ENCODE peak calls at places on chromosomes 3 and 15, in six cellular contexts. I, Y, F, W, M and V are unnamed samples.

GRCh38 chr3:155391104-155391503 is 97.6 kb upstream of the STRIT1 start:
- DNase-seq in F (no peak), M (no peak), W (no peak), I (no peak), Y (peak; percentile 93), V (no peak)

GRCh38 chr15:94322141-94322540 is 90.8 kb downstream of the MCTP2 start:
- DNase-seq in I (no peak), W (no peak), F (no peak), M (no peak), Y (peak; percentile 53), V (no peak)

GRCh38 chr15:100758554-100758953 is 121.1 kb upstream of the ALDH1A3 start:
- DNase-seq in F (no peak), W (no peak), Y (no peak), M (no peak), I (no peak), V (no peak)

GRCh38 chr15:76904461-76905012 is 603 bp downstream of the SCAPER start:
- DNase-seq in M (peak; percentile 2), I (no peak), F (peak; percentile 20), Y (peak; percentile 49), W (no peak), V (peak; percentile 36)

GRCh38 chr3:55406666-55407425 is 80.3 kb downstream of the WNT5A start:
- DNase-seq in I (no peak), F (no peak), Y (peak; percentile 72), M (no peak), W (no peak), V (no peak)

GRCh38 chr3:196947136-196947859 is 5.0 kb upstream of the NCBP2 start:
- DNase-seq in F (no peak), W (no peak), I (no peak), Y (peak; percentile 39), M (no peak), V (no peak)

GRCh38 chr3:184965639-184966430 is 153.9 kb downstream of the VPS8 start:
- DNase-seq in F (no peak), Y (no peak), W (no peak), M (no peak), I (no peak), V (no peak)

GRCh38 chr3:161913786-161914389 is 417.3 kb downstream of the OTOL1 start:
- DNase-seq in W (no peak), I (no peak), F (no peak), Y (peak; percentile 71), M (no peak), V (no peak)

GRCh38 chr15:71999807-72000206 is 118.1 kb downstream of the MYO9A start:
- DNase-seq in I (no peak), Y (no peak), W (no peak), F (no peak), M (no peak), V (no peak)

GRCh38 chr3:68973635-68974034 is 39.8 kb downstream of the EOGT start:
- DNase-seq in Y (peak; percentile 24), F (no peak), M (no peak), I (no peak), W (no peak), V (no peak)

GRCh38 chr3:142646020-142646783 is 50.0 kb downstream of the PLS1 start:
- DNase-seq in F (no peak), Y (no peak), W (no peak), I (no peak), M (no peak), V (no peak)

GRCh38 chr3:50411229-50411628 is 51.9 kb upstream of the TMEM115 start:
- DNase-seq in I (no peak), M (no peak), W (no peak), Y (no peak), F (no peak), V (no peak)

GRCh38 chr3:53187430-53187829 is 26.4 kb downstream of the PRKCD start:
- DNase-seq in Y (no peak), I (no peak), W (no peak), F (no peak), M (no peak), V (no peak)

GRCh38 chr3:129794319-129795201 is 99.0 kb downstream of the TMCC1 start:
- DNase-seq in F (peak; percentile 17), I (peak; percentile 87), W (no peak), M (peak; percentile 52), Y (peak; percentile 53), V (peak; percentile 90)

GRCh38 chr3:99863002-99863401 is 45.3 kb downstream of the CMSS1 start:
- DNase-seq in M (no peak), F (no peak), W (no peak), I (no peak), Y (no peak), V (no peak)
- H3K4me1 ChIP-seq in M (no peaks in the 10 kb centered on the region), F (peaks cover 9% of the 10 kb centered on the region), W (peaks cover 3% of the 10 kb centered on the region), I (peaks cover 50% of the 10 kb centered on the region), Y (peaks cover 88% of the 10 kb centered on the region), V (no peaks in the 10 kb centered on the region)

DNA sequence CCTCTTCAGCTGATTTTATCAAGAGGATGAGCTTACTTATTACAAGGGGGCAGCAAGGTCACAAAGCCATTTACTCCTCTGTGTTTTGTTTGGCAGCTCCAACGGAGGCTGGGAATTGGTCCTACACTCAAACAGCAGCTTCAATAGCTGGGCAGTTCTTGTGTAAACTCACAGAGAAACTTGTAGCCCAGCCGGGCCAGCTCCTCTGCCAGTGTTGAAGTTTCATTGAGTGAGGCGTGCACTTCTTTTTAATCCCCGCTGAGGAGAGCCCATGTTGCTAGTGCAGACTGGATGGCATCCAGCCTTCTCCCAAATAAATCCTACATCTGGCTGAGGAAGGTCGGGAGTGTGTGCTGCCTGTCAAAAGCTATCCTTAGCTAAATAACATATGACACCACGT is 59.5 kb downstream of the BFSP2 start:
- DNase-seq in Y (peak; percentile 13), F (peak; percentile 32), I (no peak), M (no peak), W (peak; percentile 57), V (peak; percentile 79)
- H3K4me1 ChIP-seq in Y (no peaks in the 10 kb centered on the region), F (no peaks in the 10 kb centered on the region), I (peaks cover 3% of the 10 kb centered on the region), M (no peaks in the 10 kb centered on the region), W (no peaks in the 10 kb centered on the region), V (peaks cover 41% of the 10 kb centered on the region)

DNA sequence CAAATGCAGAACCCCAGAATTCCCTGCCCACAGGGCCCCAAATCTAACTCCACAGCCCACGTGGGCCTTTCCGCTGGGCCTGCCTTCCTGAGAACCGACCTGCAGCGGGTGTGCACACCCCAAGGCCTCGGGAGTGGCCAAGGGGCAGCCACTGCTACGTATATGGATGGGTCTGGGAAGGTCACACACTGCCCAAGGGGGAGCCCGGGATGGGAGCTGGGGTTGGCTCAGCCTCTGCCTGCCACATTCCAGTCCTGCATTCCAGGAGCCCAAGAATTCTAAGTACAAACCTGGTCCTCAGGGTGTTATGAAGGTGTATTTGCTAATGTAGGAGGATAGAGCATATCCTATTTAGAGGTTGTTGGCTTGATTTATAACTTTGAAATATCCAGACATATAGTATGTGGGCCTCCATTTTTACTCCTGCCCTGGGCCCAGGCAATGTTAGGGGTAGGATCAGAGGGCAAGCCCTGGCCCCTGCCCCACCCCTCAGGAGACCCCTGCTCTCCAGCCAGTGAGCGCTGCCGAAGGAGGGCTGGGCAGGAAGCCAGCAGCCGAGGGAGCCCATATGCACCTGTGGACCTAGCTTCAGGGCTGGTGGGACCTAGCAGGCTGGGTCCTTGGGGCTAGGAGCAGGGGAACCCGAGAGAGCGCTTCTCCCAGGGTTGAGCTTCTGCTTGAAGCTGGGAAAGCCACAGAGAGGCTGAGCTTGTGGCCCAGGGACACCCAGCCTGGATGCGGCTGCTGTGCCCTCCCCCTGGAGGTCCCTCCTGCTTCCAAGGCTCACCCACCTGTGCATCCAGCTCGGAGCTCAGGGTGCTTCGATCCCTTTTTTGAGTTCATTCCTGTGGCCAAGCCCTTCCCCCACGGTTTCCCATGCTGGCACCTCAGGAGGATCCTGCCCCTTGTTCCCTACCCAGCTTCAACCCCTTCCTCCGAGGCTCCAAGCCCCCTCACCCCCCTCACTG is 20.8 kb upstream of the CYP11A1 start:
- DNase-seq in I (no peak), M (no peak), F (no peak), W (no peak), Y (no peak), V (no peak)
- H3K4me1 ChIP-seq in I (no peaks in the 10 kb centered on the region), M (no peaks in the 10 kb centered on the region), F (no peaks in the 10 kb centered on the region), W (no peaks in the 10 kb centered on the region), Y (peaks cover 37% of the 10 kb centered on the region), V (peaks cover 3% of the 10 kb centered on the region)

DNA sequence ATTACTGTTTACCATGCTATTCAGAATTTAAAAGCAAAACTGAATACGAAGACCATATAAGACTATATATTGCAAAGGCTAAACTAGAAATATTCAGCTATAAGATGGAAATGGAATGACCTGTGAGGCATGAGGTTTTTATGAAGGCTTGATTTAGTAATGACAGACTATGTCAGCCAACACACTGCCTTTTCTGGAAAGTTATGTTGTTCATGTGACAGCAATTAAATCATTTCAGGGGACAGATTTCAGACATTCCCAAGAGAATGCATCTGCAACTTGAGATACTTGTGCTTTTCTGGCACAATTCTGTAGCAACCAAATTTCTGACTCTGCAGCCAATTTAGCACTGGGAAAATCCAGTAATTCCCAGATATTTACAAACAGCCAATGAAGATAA is 8.6 kb upstream of the GATM start:
- DNase-seq in M (no peak), F (no peak), I (no peak), Y (no peak), W (no peak), V (no peak)
- H3K4me1 ChIP-seq in M (no peaks in the 10 kb centered on the region), F (peaks cover 6% of the 10 kb centered on the region), I (peaks cover 13% of the 10 kb centered on the region), Y (no peaks in the 10 kb centered on the region), W (no peaks in the 10 kb centered on the region), V (peaks cover 24% of the 10 kb centered on the region)

GRCh38 chr15:63157066-63157890 is at the start of gene RPS27L:
- DNase-seq in F (peak; percentile 92), W (peak; percentile 88), M (peak; percentile 70), Y (peak; percentile 94), I (peak; percentile 92), V (peak; percentile 94)
- H3K4me1 ChIP-seq in F (no peaks in the 10 kb centered on the region), W (no peaks in the 10 kb centered on the region), M (no peaks in the 10 kb centered on the region), Y (peaks cover 20% of the 10 kb centered on the region), I (peaks cover 4% of the 10 kb centered on the region), V (peaks cover 8% of the 10 kb centered on the region)

GRCh38 chr15:66704783-66705113 is 2.7 kb downstream of the SMAD6 start:
- DNase-seq in F (no peak), Y (peak; percentile 47), I (no peak), W (no peak), M (no peak), V (peak; percentile 57)

GRCh38 chr15:66706840-66707239 is 4.8 kb downstream of the SMAD6 start:
- DNase-seq in M (no peak), Y (no peak), F (no peak), I (no peak), W (no peak), V (no peak)

GRCh38 chr15:66707310-66708160 is 5.5 kb downstream of the SMAD6 start:
- DNase-seq in I (no peak), M (no peak), F (peak; percentile 39), Y (peak; percentile 78), W (no peak), V (peak; percentile 75)

GRCh38 chr15:66705277-66705927 is 3.4 kb downstream of the SMAD6 start:
- DNase-seq in M (no peak), I (no peak), Y (no peak), F (no peak), W (no peak), V (no peak)

DNA sequence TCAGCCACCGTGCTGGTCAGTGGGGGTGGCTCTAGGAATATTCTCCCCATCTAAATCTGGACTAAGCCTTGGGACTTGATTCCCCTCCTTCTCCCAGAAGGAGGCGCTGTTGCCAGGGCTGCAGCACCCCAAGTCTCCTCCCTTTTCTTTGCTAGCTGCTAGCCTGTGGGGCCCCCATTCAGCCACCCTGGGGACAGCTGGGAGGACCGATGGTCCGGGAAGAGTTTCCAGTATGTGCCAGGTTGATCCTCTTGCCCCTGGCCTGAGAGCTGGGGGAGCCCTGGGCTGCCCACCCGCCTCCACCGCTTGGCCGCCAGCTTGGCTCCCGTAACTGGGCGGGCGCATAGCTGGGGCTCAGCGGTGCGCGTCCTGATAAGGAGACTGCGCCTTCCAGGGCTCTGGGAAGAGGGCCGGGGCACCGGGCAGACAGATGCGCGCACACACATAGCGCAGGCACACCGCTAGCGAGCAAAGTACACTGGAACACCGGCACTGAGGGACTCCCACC is 4.2 kb downstream of the SMAD6 start:
- DNase-seq in I (no peak), F (peak; percentile 38), Y (peak; percentile 59), M (no peak), W (no peak), V (peak; percentile 94)
- H3K4me1 ChIP-seq in I (no peaks in the 10 kb centered on the region), F (no peaks in the 10 kb centered on the region), Y (peaks cover 38% of the 10 kb centered on the region), M (peaks cover 6% of the 10 kb centered on the region), W (peaks cover 7% of the 10 kb centered on the region), V (peaks cover 45% of the 10 kb centered on the region)